ENCODE peak calls at places on chromosomes 2 and 18, in eight cellular contexts. K, S, M, L, I, F, H and P are unnamed samples. For H3K4me1, the result is how much of the 10 kb centered on the place peaks cover.

GRCh38 chr2:215272918-215273317 is 38.9 kb upstream of the ATIC start:
- DNase-seq in I (no peak), K (no peak), F (no peak), M (no peak), H (no peak), S (no peak), L (no peak), P (no peak)

GRCh38 chr2:198968585-198968984 is 489.2 kb downstream of the SATB2 start:
- DNase-seq in H (no peak), L (no peak), F (no peak), M (no peak), K (no peak), I (no peak), S (no peak), P (no peak)

GRCh38 chr2:101150306-101151140 is 659 bp downstream of the TBC1D8 start:
- DNase-seq in H (peak), F (no peak), I (no peak), L (no peak), S (peak), M (no peak), K (peak), P (no peak)

GRCh38 chr2:26043862-26044736 is 10.2 kb downstream of the RAB10 start:
- DNase-seq in H (no peak), I (peak), F (peak), K (no peak), M (peak), L (no peak), S (peak), P (no peak)

GRCh38 chr2:69915050-69915945 is at the start of gene MXD1:
- DNase-seq in L (no peak), H (no peak), I (no peak), K (peak), F (no peak), M (peak), S (peak), P (no peak)

GRCh38 chr2:68908392-68908970 is 37.3 kb upstream of the BMP10 start:
- DNase-seq in I (peak), M (peak), K (peak), L (peak), S (peak), H (peak), F (peak), P (peak)

GRCh38 chr18:23137788-23138216 is 2.5 kb downstream of the CABLES1 start:
- DNase-seq in M (no peak), S (no peak), F (no peak), H (no peak), K (no peak), L (no peak), I (no peak), P (no peak)

GRCh38 chr2:172772637-172773036 is 37.0 kb downstream of the RAPGEF4 start:
- DNase-seq in L (peak), K (peak), I (peak), F (no peak), H (no peak), M (no peak), S (peak), P (no peak)

GRCh38 chr2:69020496-69020895 is 7.5 kb downstream of the ANTXR1 start:
- DNase-seq in K (no peak), M (no peak), S (no peak), L (no peak), F (no peak), H (no peak), I (no peak), P (no peak)

GRCh38 chr18:13361422-13361821 is 142.9 kb downstream of the LDLRAD4 start:
- DNase-seq in F (no peak), S (no peak), K (no peak), I (no peak), L (no peak), M (no peak), H (no peak), P (no peak)

GRCh38 chr2:208210688-208211451 is 21.0 kb upstream of the C2orf80 start:
- DNase-seq in L (no peak), F (no peak), M (no peak), S (no peak), I (no peak), K (no peak), H (no peak), P (no peak)

GRCh38 chr18:42231796-42232195 is 276.8 kb downstream of the PIK3C3 start:
- DNase-seq in M (no peak), I (no peak), F (no peak), L (no peak), K (no peak), S (no peak), H (no peak), P (no peak)

GRCh38 chr2:200713704-200714064 is 98.0 kb upstream of the BZW1 start:
- DNase-seq in K (no peak), M (no peak), I (no peak), S (no peak), H (no peak), F (no peak), L (no peak), P (no peak)

GRCh38 chr2:232532406-232532805 is 6.4 kb downstream of the CHRND start:
- DNase-seq in F (no peak), L (no peak), S (no peak), I (no peak), H (no peak), M (no peak), K (no peak), P (no peak)

GRCh38 chr2:43539436-43539835 is 56.4 kb downstream of the THADA start:
- DNase-seq in S (no peak), M (no peak), L (no peak), H (no peak), I (no peak), F (no peak), K (no peak), P (no peak)

GRCh38 chr18:26714739-26715138 is 150.8 kb downstream of the AQP4 start:
- DNase-seq in I (no peak), F (no peak), S (no peak), L (no peak), H (no peak), M (no peak), K (no peak), P (no peak)

GRCh38 chr18:62814114-62814759 is 98.9 kb downstream of the PHLPP1 start:
- DNase-seq in F (no peak), H (no peak), I (no peak), M (peak), L (no peak), S (no peak), K (no peak), P (no peak)

GRCh38 chr18:48933578-48934399 is 17.0 kb downstream of the SMAD7 start:
- DNase-seq in I (no peak), S (peak), H (no peak), L (no peak), K (no peak), M (no peak), F (no peak), P (no peak)

GRCh38 chr2:134372611-134373131 is 118.8 kb downstream of the MGAT5 start:
- DNase-seq in S (no peak), F (no peak), K (peak), H (no peak), L (no peak), M (no peak), I (peak), P (peak)

GRCh38 chr18:24544141-24544498 is 83.7 kb downstream of the HRH4 start:
- DNase-seq in K (peak), H (no peak), I (peak), M (peak), F (no peak), L (peak), S (no peak), P (no peak)

GRCh38 chr18:22378672-22379282 is 38.9 kb downstream of the CTAGE1 start:
- DNase-seq in F (peak), S (peak), L (peak), K (peak), I (peak), M (peak), H (no peak), P (peak)

GRCh38 chr2:188940171-188940570 is 34.0 kb upstream of the COL3A1 start:
- DNase-seq in S (no peak), K (no peak), L (no peak), I (peak), H (no peak), M (no peak), F (no peak), P (no peak)

GRCh38 chr2:47690132-47690531 is 92.8 kb upstream of the MSH6 start:
- DNase-seq in S (no peak), H (no peak), K (no peak), M (no peak), L (no peak), F (no peak), I (no peak), P (no peak)

GRCh38 chr18:3747176-3747973 is 297.4 kb downstream of the TGIF1 start:
- DNase-seq in I (peak), S (no peak), L (no peak), M (peak), F (peak), K (no peak), H (no peak), P (peak)

GRCh38 chr18:61643884-61644647 is 248.7 kb downstream of the RNF152 start:
- DNase-seq in F (no peak), L (no peak), K (no peak), M (no peak), I (no peak), H (no peak), S (no peak), P (no peak)

GRCh38 chr2:223591596-223591995 is 10.6 kb downstream of the SCG2 start:
- DNase-seq in I (no peak), H (no peak), L (no peak), S (no peak), K (peak), M (no peak), F (no peak), P (no peak)

GRCh38 chr2:120910956-120911951 is 175.6 kb downstream of the GLI2 start:
- DNase-seq in L (peak), S (no peak), K (peak), I (no peak), M (no peak), H (no peak), F (no peak), P (no peak)

GRCh38 chr2:120579916-120580685 is 155.6 kb upstream of the GLI2 start:
- DNase-seq in I (no peak), F (no peak), L (no peak), S (no peak), H (no peak), K (no peak), M (no peak), P (no peak)

DNA sequence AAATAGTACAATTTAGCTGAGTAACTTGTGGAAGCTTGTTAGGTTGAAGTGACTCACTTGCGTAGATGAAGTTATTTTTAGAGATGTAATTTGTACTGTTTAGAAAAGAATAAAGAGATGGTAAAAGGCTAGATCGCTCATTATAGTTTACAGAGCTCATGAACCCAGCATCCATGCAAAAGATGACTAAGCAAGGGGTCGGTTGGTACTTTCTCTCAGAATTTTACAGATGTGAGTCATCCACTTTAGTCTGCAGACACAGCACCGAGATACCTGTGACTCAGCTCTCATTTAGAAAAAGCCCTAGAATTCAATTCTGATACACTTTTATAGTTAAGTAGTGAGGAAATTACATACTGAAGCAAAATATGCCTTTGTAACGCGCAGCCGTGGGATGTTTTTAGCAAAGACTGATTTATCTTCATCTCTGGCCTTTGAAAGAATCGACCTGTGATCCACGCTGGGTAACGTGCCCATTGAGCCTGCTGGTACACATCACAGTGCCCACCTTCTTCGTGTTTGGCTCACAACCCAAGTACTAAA is 116.5 kb upstream of the FOSL2 start:
- DNase-seq in I (peak), L (peak), M (peak), H (no peak), F (no peak), S (no peak), K (peak), P (peak)
- H3K4me1 ChIP-seq in I (under half), L (half or more), M (under half), H (under half), F (under half), S (under half), K (under half), P (under half)

GRCh38 chr2:239110595-239111048 is 262.7 kb downstream of the TWIST2 start:
- DNase-seq in H (peak), F (no peak), L (no peak), I (peak), S (no peak), K (no peak), M (peak), P (no peak)

GRCh38 chr2:239109041-239109915 is 261.4 kb downstream of the TWIST2 start:
- DNase-seq in F (no peak), S (peak), K (peak), I (no peak), H (no peak), M (peak), L (peak), P (peak)

GRCh38 chr2:239108459-239108858 is 260.6 kb downstream of the TWIST2 start:
- DNase-seq in F (no peak), H (no peak), M (peak), L (no peak), S (no peak), I (no peak), K (no peak), P (no peak)

GRCh38 chr2:239111401-239112100 is 263.7 kb downstream of the TWIST2 start:
- DNase-seq in H (no peak), I (no peak), L (no peak), S (peak), F (no peak), K (no peak), M (no peak), P (no peak)

DNA sequence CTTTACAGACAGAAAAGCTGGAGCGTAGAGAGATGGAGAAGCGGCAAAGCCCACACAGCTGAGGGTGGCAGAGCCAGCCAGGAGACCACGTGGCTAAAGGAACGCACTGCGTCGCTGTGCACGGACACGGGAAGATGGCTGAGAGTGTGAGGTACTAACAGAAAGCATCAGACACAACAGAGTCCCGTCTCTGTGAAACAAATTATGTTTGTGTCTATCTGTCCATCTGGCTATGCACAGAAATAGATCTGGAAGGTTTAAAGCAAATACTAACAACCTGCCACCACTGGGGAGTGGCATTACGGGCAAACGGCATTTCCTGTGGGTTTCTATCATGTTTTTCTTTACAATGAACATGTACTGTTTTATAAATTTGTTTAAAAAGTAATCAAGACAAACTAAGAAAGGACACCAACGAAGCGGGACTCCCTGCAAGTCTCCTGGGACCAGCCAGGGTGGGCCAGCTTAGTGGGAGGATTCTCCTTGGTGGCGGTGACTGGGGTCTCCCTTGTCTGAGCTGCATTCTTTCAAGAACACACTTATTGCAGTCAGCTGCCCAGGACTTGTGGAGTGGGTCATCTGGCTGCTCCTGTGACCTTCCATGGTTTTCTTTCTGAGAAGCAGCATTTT is 262.1 kb downstream of the TWIST2 start:
- DNase-seq in H (no peak), M (no peak), I (no peak), S (no peak), F (no peak), K (no peak), L (no peak), P (no peak)
- H3K27ac ChIP-seq in H (peak), M (no peak), I (no peak), S (peak), F (no peak), K (no peak), L (no peak), P (no peak)

DNA sequence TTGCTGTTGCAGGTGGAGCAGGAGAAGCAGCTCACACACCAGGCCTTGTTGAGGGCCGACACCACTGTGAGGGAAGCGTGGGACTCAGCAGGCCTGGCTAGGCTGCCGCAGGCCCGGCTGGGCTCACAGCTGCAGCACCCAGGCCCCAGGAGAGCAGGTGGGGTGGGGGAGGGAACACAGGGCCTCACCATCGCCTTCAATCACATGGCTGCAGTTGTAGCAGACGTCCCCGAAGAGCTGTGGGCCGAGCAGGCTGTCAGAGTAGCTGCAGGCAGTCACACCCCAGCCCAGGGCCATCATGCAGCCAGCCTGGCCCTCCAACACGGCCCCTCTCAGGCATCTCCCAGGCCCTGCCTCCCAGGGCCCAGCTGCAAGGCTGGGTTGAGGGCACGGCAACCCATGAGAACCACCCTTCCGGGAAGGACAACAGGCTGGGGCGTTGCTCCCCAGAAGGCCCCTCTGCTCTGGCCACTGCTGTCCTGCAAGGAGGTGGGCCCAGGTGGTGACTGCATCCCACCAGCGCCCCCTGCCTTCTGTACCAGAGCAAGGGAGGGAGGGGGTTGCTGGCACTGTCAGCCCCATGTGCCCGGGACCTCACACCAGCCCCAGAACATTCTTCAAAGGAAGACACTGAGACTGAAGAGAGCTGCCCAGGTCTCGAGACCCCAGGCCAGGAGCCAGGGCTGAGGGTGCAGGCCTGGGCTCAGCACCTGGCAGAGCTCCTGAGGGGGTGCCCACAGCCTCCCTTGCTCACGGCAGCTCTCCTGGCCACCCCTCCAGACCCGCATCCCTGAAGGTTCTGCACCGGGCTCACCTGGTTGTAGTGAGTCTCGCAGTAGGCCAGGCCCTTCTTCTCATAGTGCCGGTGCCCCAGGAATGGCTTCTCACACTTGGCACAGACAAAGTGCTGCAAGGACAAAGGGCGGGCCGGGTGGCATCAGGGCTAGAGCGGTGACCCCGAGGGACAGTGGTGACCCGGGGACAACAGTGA is 5.6 kb upstream of the GPR17 start:
- DNase-seq in M (peak), K (no peak), S (no peak), F (no peak), I (no peak), L (no peak), H (no peak), P (no peak)
- H3K4me1 ChIP-seq in M (under half), K (under half), S (under half), F (under half), I (under half), L (under half), H (under half), P (under half)

DNA sequence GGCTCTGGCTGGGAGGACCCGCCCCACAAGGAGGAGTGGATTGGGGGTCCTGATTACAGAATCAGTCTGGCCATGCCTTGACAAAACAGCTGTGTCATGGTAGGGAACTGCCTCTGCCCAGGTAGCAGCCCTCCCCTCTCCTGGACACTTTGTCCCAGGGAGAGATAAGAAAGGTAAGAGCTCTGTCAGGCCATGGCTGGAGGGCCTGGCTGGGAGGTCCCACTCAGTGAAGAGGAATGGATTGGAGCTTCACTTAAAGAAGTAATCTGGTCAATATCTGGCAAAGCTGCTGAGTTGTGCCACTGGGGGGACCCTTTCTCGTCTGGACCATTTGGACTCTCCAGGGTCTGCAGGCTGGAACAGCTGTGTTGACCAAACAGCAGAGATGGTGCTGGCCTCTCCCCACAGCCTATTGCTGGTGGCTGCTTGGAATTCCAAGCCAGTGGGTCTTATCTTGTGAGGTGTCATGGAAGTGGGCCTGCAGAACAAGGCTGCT is 75.4 kb downstream of the EPC2 start:
- DNase-seq in S (no peak), F (no peak), K (no peak), L (no peak), I (no peak), H (no peak), M (no peak), P (no peak)
- H3K27ac ChIP-seq in S (no peak), F (no peak), K (no peak), L (peak), I (no peak), H (no peak), M (peak), P (no peak)

GRCh38 chr2:95024960-95025405 is 525 bp upstream of the MAL start:
- DNase-seq in H (no peak), M (no peak), L (no peak), S (no peak), I (no peak), F (no peak), K (no peak), P (no peak)

GRCh38 chr2:95026471-95027368 is 1.2 kb downstream of the MAL start:
- DNase-seq in L (no peak), H (no peak), F (no peak), M (no peak), I (no peak), K (no peak), S (peak), P (no peak)

GRCh38 chr2:95029898-95030341 is 4.4 kb downstream of the MAL start:
- DNase-seq in I (no peak), S (no peak), K (no peak), F (no peak), M (no peak), H (no peak), L (no peak), P (no peak)

GRCh38 chr2:95025406-95026319 is at the start of gene MAL:
- DNase-seq in M (no peak), L (peak), S (peak), K (no peak), H (no peak), F (no peak), I (no peak), P (no peak)

GRCh38 chr2:95027369-95027720 is 1.8 kb downstream of the MAL start:
- DNase-seq in F (no peak), H (no peak), S (no peak), I (no peak), K (no peak), M (no peak), L (no peak), P (no peak)
- H3K4me1 ChIP-seq in F (under half), H (under half), S (under half), I (under half), K (under half), M (under half), L (under half), P (under half)

GRCh38 chr18:36155960-36156757 is 26.5 kb downstream of the ELP2 start:
- DNase-seq in M (no peak), H (no peak), L (no peak), F (no peak), I (no peak), K (no peak), S (no peak), P (no peak)
- H3K27ac ChIP-seq in M (no peak), H (no peak), L (no peak), F (no peak), I (peak), K (no peak), S (no peak), P (no peak)

DNA sequence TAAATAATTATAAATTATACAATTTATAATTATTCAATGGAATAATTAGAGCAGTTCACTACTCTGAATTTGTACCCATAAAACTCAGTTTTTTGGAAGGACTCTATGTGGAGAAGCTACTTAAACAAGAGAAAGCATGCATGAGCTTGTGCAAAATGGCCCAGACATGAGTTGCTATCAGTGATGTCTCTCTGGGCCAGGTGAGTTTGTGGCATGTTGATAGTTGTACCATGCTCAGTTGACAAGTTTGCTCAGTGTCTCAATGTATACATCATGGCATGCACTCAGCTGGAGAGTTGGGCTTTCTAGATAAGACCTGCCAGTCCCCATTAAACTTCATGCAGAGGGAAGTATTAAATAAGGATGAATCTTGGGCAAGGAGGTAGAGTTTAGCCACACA is 153.8 kb upstream of the TACR1 start:
- DNase-seq in F (no peak), L (no peak), H (no peak), I (no peak), S (no peak), K (no peak), M (no peak), P (peak)
- H3K4me1 ChIP-seq in F (under half), L (under half), H (under half), I (under half), S (under half), K (under half), M (under half), P (under half)